ENCODE peak calls at places on chromosome 5, in seven cellular contexts. One of them, this sample, is unnamed.

GRCh38 chr5:27308151-27308550 is 269.8 kb upstream of the CDH9 start:
- DNase-seq in SK-N-SH: no peak
- DNase-seq in HCT116: no peak
- DNase-seq in H1: no peak
- DNase-seq in K562: no peak
- DNase-seq in HepG2: no peak
- DNase-seq in GM12878: no peak
- DNase-seq in this sample: no peak

GRCh38 chr5:95910521-95910920 is 51.1 kb downstream of the ELL2 start:
- DNase-seq in HCT116: no peak
- DNase-seq in GM12878: no peak
- DNase-seq in HepG2: no peak
- DNase-seq in K562: no peak
- DNase-seq in H1: no peak
- DNase-seq in SK-N-SH: no peak
- DNase-seq in this sample: no peak

GRCh38 chr5:67045816-67046740 is 150.5 kb downstream of the CD180 start:
- DNase-seq in SK-N-SH: no peak
- DNase-seq in HepG2: no peak
- DNase-seq in H1: no peak
- DNase-seq in K562: no peak
- DNase-seq in GM12878: no peak
- DNase-seq in HCT116: no peak
- DNase-seq in this sample: no peak

GRCh38 chr5:14696057-14696456 is 31.5 kb downstream of the OTULIN start:
- DNase-seq in K562: peak
- DNase-seq in HCT116: no peak
- DNase-seq in H1: no peak
- DNase-seq in HepG2: no peak
- DNase-seq in SK-N-SH: no peak
- DNase-seq in GM12878: no peak
- DNase-seq in this sample: no peak

GRCh38 chr5:65721050-65721774 is 697 bp downstream of the SGTB start:
- DNase-seq in HCT116: no peak
- DNase-seq in H1: no peak
- DNase-seq in HepG2: peak
- DNase-seq in GM12878: no peak
- DNase-seq in SK-N-SH: peak
- DNase-seq in K562: peak
- DNase-seq in this sample: peak

GRCh38 chr5:119473241-119473640 is 20.9 kb downstream of the HSD17B4 start:
- DNase-seq in SK-N-SH: no peak
- DNase-seq in HepG2: no peak
- DNase-seq in HCT116: no peak
- DNase-seq in GM12878: no peak
- DNase-seq in H1: no peak
- DNase-seq in K562: no peak
- DNase-seq in this sample: no peak

GRCh38 chr5:177087707-177088005 is 941 bp downstream of the FGFR4 start:
- DNase-seq in HCT116: no peak
- DNase-seq in GM12878: no peak
- DNase-seq in SK-N-SH: no peak
- DNase-seq in HepG2: no peak
- DNase-seq in H1: no peak
- DNase-seq in K562: no peak
- DNase-seq in this sample: no peak

GRCh38 chr5:110019119-110019518 is 329.4 kb downstream of the MAN2A1 start:
- DNase-seq in K562: no peak
- DNase-seq in SK-N-SH: no peak
- DNase-seq in HepG2: no peak
- DNase-seq in HCT116: no peak
- DNase-seq in GM12878: no peak
- DNase-seq in H1: no peak
- DNase-seq in this sample: no peak

GRCh38 chr5:52725065-52725746 is 62.5 kb upstream of the ITGA1 start:
- DNase-seq in GM12878: no peak
- DNase-seq in HCT116: no peak
- DNase-seq in H1: no peak
- DNase-seq in HepG2: peak
- DNase-seq in K562: no peak
- DNase-seq in SK-N-SH: no peak
- DNase-seq in this sample: no peak

GRCh38 chr5:91332267-91333044 is 50.7 kb downstream of the ARRDC3 start:
- DNase-seq in GM12878: no peak
- DNase-seq in H1: no peak
- DNase-seq in HCT116: peak
- DNase-seq in SK-N-SH: no peak
- DNase-seq in K562: peak
- DNase-seq in HepG2: peak
- DNase-seq in this sample: peak

GRCh38 chr5:65065112-65065511 is 296.4 kb downstream of the CWC27 start:
- DNase-seq in K562: no peak
- DNase-seq in SK-N-SH: no peak
- DNase-seq in H1: no peak
- DNase-seq in HepG2: no peak
- DNase-seq in GM12878: no peak
- DNase-seq in HCT116: no peak
- DNase-seq in this sample: no peak

GRCh38 chr5:36373527-36374086 is 71.9 kb upstream of the RANBP3L start:
- DNase-seq in GM12878: no peak
- DNase-seq in HCT116: no peak
- DNase-seq in SK-N-SH: no peak
- DNase-seq in HepG2: peak
- DNase-seq in K562: no peak
- DNase-seq in H1: no peak
- DNase-seq in this sample: no peak

GRCh38 chr5:95238560-95239325 is 46.2 kb downstream of the MCTP1 start:
- DNase-seq in SK-N-SH: no peak
- DNase-seq in HCT116: no peak
- DNase-seq in GM12878: no peak
- DNase-seq in HepG2: no peak
- DNase-seq in H1: no peak
- DNase-seq in K562: no peak
- DNase-seq in this sample: peak

GRCh38 chr5:10601246-10602030 is 37.6 kb downstream of the ANKRD33B start:
- DNase-seq in H1: no peak
- DNase-seq in SK-N-SH: peak
- DNase-seq in GM12878: no peak
- DNase-seq in K562: peak
- DNase-seq in HepG2: peak
- DNase-seq in HCT116: peak
- DNase-seq in this sample: no peak

GRCh38 chr5:151631941-151632340 is 40.8 kb upstream of the FAT2 start:
- DNase-seq in SK-N-SH: no peak
- DNase-seq in HCT116: no peak
- DNase-seq in HepG2: no peak
- DNase-seq in K562: no peak
- DNase-seq in GM12878: no peak
- DNase-seq in H1: no peak
- DNase-seq in this sample: no peak

GRCh38 chr5:180350711-180351110 is 2.4 kb downstream of the GFPT2 start:
- DNase-seq in HepG2: no peak
- DNase-seq in GM12878: no peak
- DNase-seq in H1: no peak
- DNase-seq in SK-N-SH: no peak
- DNase-seq in K562: no peak
- DNase-seq in HCT116: no peak
- DNase-seq in this sample: no peak

GRCh38 chr5:128681764-128682664 is 144.0 kb upstream of the FBN2 start:
- DNase-seq in H1: no peak
- DNase-seq in GM12878: no peak
- DNase-seq in HCT116: peak
- DNase-seq in SK-N-SH: no peak
- DNase-seq in K562: no peak
- DNase-seq in HepG2: no peak
- DNase-seq in this sample: no peak

GRCh38 chr5:176628406-176629228 is 1.7 kb downstream of the SNCB start:
- DNase-seq in HepG2: no peak
- DNase-seq in SK-N-SH: no peak
- DNase-seq in K562: no peak
- DNase-seq in HCT116: no peak
- DNase-seq in GM12878: no peak
- DNase-seq in H1: no peak
- DNase-seq in this sample: no peak

GRCh38 chr5:102107865-102108264 is 188.2 kb downstream of the SLCO4C1 start:
- DNase-seq in K562: no peak
- DNase-seq in H1: no peak
- DNase-seq in SK-N-SH: no peak
- DNase-seq in GM12878: no peak
- DNase-seq in HepG2: no peak
- DNase-seq in HCT116: no peak
- DNase-seq in this sample: no peak

GRCh38 chr5:73030995-73031394 is 75.2 kb downstream of the FCHO2 start:
- DNase-seq in HCT116: peak
- DNase-seq in SK-N-SH: peak
- DNase-seq in K562: no peak
- DNase-seq in H1: no peak
- DNase-seq in GM12878: no peak
- DNase-seq in HepG2: peak
- DNase-seq in this sample: no peak

DNA sequence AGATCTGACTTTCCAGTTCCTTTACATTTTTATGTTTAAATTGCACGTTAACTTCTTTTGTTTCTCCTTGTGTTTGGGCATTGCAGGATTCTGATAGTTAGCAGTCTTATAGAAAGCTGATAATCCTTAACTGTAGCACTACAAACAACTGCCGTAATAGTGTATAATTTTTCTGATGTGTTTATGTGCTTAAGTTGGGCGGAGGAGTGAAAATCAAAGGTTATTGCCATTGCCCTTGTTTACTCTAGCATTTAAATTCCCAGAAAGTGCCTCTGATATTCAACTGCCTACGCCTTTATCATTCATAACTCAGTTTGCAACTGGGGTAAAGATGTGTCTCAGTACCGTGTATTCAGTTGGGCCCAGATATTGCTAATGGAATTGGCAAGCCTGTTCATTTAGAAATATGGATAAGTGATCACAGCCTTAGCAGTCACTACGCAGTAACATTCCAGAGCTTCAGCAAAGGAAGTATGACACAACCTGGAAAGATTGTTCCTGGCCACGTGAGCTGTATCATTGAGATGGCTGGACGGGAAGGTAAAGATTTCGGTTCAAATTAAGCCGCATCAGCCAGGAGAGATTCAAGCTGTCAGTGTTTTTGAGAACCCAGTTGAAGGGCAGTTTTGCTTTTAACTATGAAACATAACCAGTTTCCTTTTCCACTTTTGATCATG is 28.1 kb upstream of the LRRTM2 start:
- DNase-seq in GM12878: no peak
- DNase-seq in HepG2: no peak
- DNase-seq in HCT116: no peak
- DNase-seq in K562: no peak
- DNase-seq in H1: no peak
- DNase-seq in SK-N-SH: no peak
- DNase-seq in this sample: no peak
- TF ChIP-seq JUND in GM12878: no peak
- TF ChIP-seq JUND in HepG2: no peak
- TF ChIP-seq JUND in HCT116: no peak
- TF ChIP-seq JUND in K562: no peak
- TF ChIP-seq JUND in H1: no peak
- TF ChIP-seq JUND in SK-N-SH: peak
- TF ChIP-seq JUND in this sample: no peak

DNA sequence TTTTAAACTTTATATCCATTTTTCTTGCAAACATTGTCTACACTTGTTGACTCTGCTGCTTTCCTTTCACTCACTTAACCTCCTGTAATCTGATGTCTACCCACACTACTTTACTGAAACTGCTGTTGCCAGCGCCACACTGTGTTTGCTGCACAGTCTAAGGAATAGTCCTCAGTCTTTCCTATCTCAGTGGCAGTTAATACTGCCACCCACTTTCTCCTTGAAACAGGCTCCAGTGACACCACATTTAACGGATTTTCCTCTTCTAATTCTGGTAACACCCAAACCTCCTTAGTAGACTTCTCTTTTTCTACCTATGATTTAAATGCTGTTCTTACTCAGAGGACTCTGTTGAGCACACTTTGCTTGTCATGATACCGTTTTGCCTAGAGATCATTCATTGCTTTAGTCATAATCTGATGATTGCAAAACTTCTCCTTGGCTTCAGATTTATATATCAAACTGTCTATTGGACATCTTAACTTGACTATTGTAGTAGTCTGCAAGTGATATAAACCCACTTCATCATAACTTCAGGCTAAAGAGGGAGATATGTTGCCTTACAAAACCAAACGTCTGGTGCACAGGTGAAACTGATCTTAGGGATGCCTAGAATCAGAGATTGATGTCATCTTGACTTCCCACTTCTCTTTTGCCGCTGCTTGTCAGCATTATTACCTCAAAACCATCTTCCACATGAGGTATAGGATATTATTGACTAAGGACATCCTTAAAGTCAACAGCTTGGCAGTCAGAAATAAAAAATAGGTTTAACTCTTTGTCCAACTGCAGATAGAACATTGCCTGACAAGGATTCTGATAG is 94.1 kb downstream of the CDC42SE2 start:
- DNase-seq in K562: no peak
- DNase-seq in SK-N-SH: no peak
- DNase-seq in GM12878: no peak
- DNase-seq in HCT116: no peak
- DNase-seq in H1: no peak
- DNase-seq in HepG2: no peak
- DNase-seq in this sample: no peak
- TF ChIP-seq JUND in K562: no peak
- TF ChIP-seq JUND in SK-N-SH: no peak
- TF ChIP-seq JUND in GM12878: no peak
- TF ChIP-seq JUND in HCT116: no peak
- TF ChIP-seq JUND in H1: no peak
- TF ChIP-seq JUND in HepG2: no peak
- TF ChIP-seq JUND in this sample: no peak

GRCh38 chr5:120657083-120657482 is 193.0 kb downstream of the PRR16 start:
- DNase-seq in SK-N-SH: no peak
- DNase-seq in K562: no peak
- DNase-seq in HepG2: no peak
- DNase-seq in H1: no peak
- DNase-seq in HCT116: no peak
- DNase-seq in GM12878: no peak
- DNase-seq in this sample: no peak

GRCh38 chr5:120655828-120656435 is 191.8 kb downstream of the PRR16 start:
- DNase-seq in K562: peak
- DNase-seq in HCT116: peak
- DNase-seq in GM12878: no peak
- DNase-seq in SK-N-SH: no peak
- DNase-seq in H1: peak
- DNase-seq in HepG2: peak
- DNase-seq in this sample: peak
- TF ChIP-seq JUND in K562: no peak
- TF ChIP-seq JUND in HCT116: no peak
- TF ChIP-seq JUND in GM12878: no peak
- TF ChIP-seq JUND in SK-N-SH: no peak
- TF ChIP-seq JUND in H1: no peak
- TF ChIP-seq JUND in HepG2: no peak
- TF ChIP-seq JUND in this sample: no peak

DNA sequence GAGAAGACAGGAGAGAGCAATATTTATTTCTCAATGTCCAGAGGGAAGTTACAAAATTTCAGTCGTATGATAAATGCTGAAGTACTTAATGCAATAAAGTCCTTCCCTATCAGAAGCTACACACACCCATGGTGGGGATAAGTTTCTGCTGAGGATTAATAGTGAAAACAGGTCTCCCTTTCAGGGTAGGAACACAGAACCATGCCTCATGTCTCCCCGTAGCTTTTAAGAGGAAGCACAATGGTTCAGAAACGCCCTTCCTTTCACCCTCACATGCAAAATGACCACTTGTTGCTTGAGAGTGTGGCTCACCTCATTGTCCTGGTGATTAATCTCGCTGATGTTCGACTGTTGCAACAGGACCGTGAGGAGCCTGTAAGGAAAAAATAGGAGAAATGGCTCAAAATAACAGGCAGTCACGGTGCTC is 73.6 kb downstream of the ANKRD55 start:
- DNase-seq in K562: no peak
- DNase-seq in GM12878: no peak
- DNase-seq in H1: no peak
- DNase-seq in SK-N-SH: no peak
- DNase-seq in HCT116: no peak
- DNase-seq in HepG2: no peak
- DNase-seq in this sample: no peak
- TF ChIP-seq JUND in K562: no peak
- TF ChIP-seq JUND in GM12878: no peak
- TF ChIP-seq JUND in H1: no peak
- TF ChIP-seq JUND in SK-N-SH: no peak
- TF ChIP-seq JUND in HCT116: no peak
- TF ChIP-seq JUND in HepG2: no peak
- TF ChIP-seq JUND in this sample: no peak

This sample was measured in T47D.